ENCODE peak calls at places on chromosomes 1 and 21, in ten cellular contexts. K, Q, B, H, D, T, P, G, V and L are unnamed samples.

GRCh38 chr1:14561014-14561693 is 37.3 kb upstream of the KAZN start:
- DNase-seq in K (peak), Q (no peak), B (no peak), H (no peak), D (no peak), T (no peak), P (no peak), G (no peak), V (no peak), L (no peak)

GRCh38 chr1:43363283-43363934 is 4.4 kb downstream of the ELOVL1 start:
- DNase-seq in K (no peak), Q (no peak), B (no peak), H (peak), D (no peak), T (no peak), P (no peak), G (no peak), V (no peak), L (no peak)

GRCh38 chr1:109792056-109792831 is 28.5 kb upstream of the EPS8L3 start:
- DNase-seq in K (peak), Q (peak), B (peak), H (no peak), D (peak), T (peak), P (peak), G (peak), V (peak), L (peak)

GRCh38 chr21:26110703-26111102 is 59.9 kb downstream of the APP start:
- DNase-seq in K (no peak), Q (no peak), B (no peak), H (no peak), D (no peak), T (no peak), P (no peak), G (no peak), V (peak), L (no peak)

GRCh38 chr1:41866285-41866684 is 52.4 kb downstream of the HIVEP3 start:
- DNase-seq in K (no peak), Q (no peak), B (no peak), H (no peak), D (no peak), T (no peak), P (no peak), G (no peak), V (no peak), L (no peak)

GRCh38 chr1:212488436-212489283 is 55.9 kb downstream of the NENF start:
- DNase-seq in K (peak), Q (peak), B (peak), H (peak), D (peak), T (peak), P (peak), G (peak), V (peak), L (peak)

GRCh38 chr1:171434717-171435346 is 50.5 kb upstream of the PRRC2C start:
- DNase-seq in K (peak), Q (no peak), B (peak), H (no peak), D (peak), T (peak), P (peak), G (no peak), V (peak), L (peak)

GRCh38 chr1:57683037-57683928 is 259.4 kb upstream of the DAB1 start:
- DNase-seq in K (no peak), Q (no peak), B (no peak), H (no peak), D (no peak), T (no peak), P (no peak), G (no peak), V (no peak), L (no peak)

GRCh38 chr1:205488074-205488723 is 16.3 kb upstream of the CDK18 start:
- DNase-seq in K (peak), Q (peak), B (peak), H (peak), D (peak), T (no peak), P (peak), G (peak), V (no peak), L (peak)

GRCh38 chr1:204685236-204686006 is at the start of gene LRRN2:
- DNase-seq in K (no peak), Q (no peak), B (no peak), H (no peak), D (peak), T (no peak), P (no peak), G (no peak), V (no peak), L (no peak)

GRCh38 chr1:30668546-30669327 is 54.6 kb downstream of the MATN1 start:
- DNase-seq in K (peak), Q (no peak), B (no peak), H (no peak), D (no peak), T (no peak), P (peak), G (no peak), V (no peak), L (no peak)

GRCh38 chr1:27638805-27639204 is 3.8 kb upstream of the FGR start:
- DNase-seq in K (no peak), Q (no peak), B (no peak), H (no peak), D (no peak), T (no peak), P (no peak), G (no peak), V (no peak), L (no peak)

GRCh38 chr1:24963099-24963872 is 33.2 kb upstream of the RUNX3 start:
- DNase-seq in K (no peak), Q (no peak), B (no peak), H (peak), D (no peak), T (no peak), P (no peak), G (no peak), V (no peak), L (no peak)
- H3K4me3 ChIP-seq in K (no peak), Q (no peak), B (no peak), H (peak), D (no peak), T (no peak), P (no peak), G (no peak), V (no peak), L (no peak)

GRCh38 chr1:224519874-224520273 is 85.3 kb upstream of the WDR26 start:
- DNase-seq in K (peak), Q (no peak), B (no peak), H (no peak), D (no peak), T (no peak), P (no peak), G (no peak), V (no peak), L (no peak)

GRCh38 chr1:224520808-224521207 is 86.2 kb upstream of the WDR26 start:
- DNase-seq in K (no peak), Q (no peak), B (no peak), H (no peak), D (no peak), T (no peak), P (no peak), G (no peak), V (no peak), L (no peak)

GRCh38 chr1:224524679-224525078 is 90.1 kb upstream of the WDR26 start:
- DNase-seq in K (peak), Q (no peak), B (peak), H (no peak), D (no peak), T (no peak), P (peak), G (no peak), V (no peak), L (peak)

GRCh38 chr1:224523676-224524075 is 89.1 kb upstream of the WDR26 start:
- DNase-seq in K (no peak), Q (no peak), B (no peak), H (no peak), D (no peak), T (no peak), P (no peak), G (no peak), V (no peak), L (no peak)

GRCh38 chr1:224521904-224522734 is 87.5 kb upstream of the WDR26 start:
- DNase-seq in K (no peak), Q (no peak), B (no peak), H (no peak), D (no peak), T (no peak), P (no peak), G (no peak), V (no peak), L (no peak)
- TF ChIP-seq CTCF in K (peak), Q (no peak), B (peak), H (no peak), D (no peak), T (peak), P (peak), G (no peak), V (no peak), L (peak)

DNA sequence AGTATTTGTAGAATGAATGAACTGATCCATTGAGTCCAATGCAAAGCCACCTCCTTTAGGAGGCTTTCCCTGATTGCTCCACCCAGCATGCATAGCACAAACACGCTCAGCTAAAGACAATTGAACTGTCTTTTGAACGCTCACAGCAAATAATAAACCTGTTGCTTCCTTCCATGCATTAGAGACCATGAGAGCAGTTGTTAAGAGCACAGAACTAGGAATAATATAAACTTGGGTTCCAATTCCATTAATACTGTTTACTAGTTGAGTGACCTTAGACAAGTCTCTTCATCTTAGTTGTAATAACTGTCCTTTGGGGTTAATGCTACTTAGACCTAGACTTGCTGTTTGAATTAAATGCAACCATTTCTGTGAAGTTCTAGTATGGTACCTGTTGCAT is 5.9 kb upstream of the MEF2D start:
- DNase-seq in K (no peak), Q (no peak), B (no peak), H (no peak), D (no peak), T (no peak), P (no peak), G (no peak), V (no peak), L (no peak)
- H3K4me3 ChIP-seq in K (no peak), Q (no peak), B (no peak), H (peak), D (no peak), T (no peak), P (no peak), G (no peak), V (no peak), L (no peak)

GRCh38 chr1:26161408-26162219 is 2.7 kb downstream of the FAM110D start:
- DNase-seq in K (peak), Q (peak), B (no peak), H (no peak), D (peak), T (no peak), P (peak), G (no peak), V (no peak), L (peak)
- TF ChIP-seq CTCF in K (no peak), Q (no peak), B (no peak), H (peak), D (peak), T (peak), P (no peak), G (no peak), V (no peak), L (no peak)

GRCh38 chr1:228734881-228735801 is at the start of gene RHOU:
- DNase-seq in K (peak), Q (peak), B (no peak), H (no peak), D (peak), T (no peak), P (peak), G (peak), V (no peak), L (peak)

GRCh38 chr1:228737613-228738012 is 2.3 kb downstream of the RHOU start:
- DNase-seq in K (no peak), Q (no peak), B (no peak), H (no peak), D (no peak), T (no peak), P (peak), G (no peak), V (no peak), L (no peak)

GRCh38 chr1:228739826-228740225 is 4.5 kb downstream of the RHOU start:
- DNase-seq in K (no peak), Q (no peak), B (no peak), H (no peak), D (no peak), T (no peak), P (no peak), G (no peak), V (no peak), L (no peak)

GRCh38 chr1:228735871-228736586 is 750 bp downstream of the RHOU start:
- DNase-seq in K (peak), Q (peak), B (no peak), H (no peak), D (peak), T (no peak), P (peak), G (peak), V (no peak), L (peak)

GRCh38 chr1:228736844-228737415 is 1.7 kb downstream of the RHOU start:
- DNase-seq in K (no peak), Q (no peak), B (no peak), H (no peak), D (no peak), T (no peak), P (no peak), G (no peak), V (no peak), L (no peak)
- H3K4me3 ChIP-seq in K (peak), Q (peak), B (no peak), H (no peak), D (peak), T (peak), P (peak), G (no peak), V (no peak), L (no peak)

DNA sequence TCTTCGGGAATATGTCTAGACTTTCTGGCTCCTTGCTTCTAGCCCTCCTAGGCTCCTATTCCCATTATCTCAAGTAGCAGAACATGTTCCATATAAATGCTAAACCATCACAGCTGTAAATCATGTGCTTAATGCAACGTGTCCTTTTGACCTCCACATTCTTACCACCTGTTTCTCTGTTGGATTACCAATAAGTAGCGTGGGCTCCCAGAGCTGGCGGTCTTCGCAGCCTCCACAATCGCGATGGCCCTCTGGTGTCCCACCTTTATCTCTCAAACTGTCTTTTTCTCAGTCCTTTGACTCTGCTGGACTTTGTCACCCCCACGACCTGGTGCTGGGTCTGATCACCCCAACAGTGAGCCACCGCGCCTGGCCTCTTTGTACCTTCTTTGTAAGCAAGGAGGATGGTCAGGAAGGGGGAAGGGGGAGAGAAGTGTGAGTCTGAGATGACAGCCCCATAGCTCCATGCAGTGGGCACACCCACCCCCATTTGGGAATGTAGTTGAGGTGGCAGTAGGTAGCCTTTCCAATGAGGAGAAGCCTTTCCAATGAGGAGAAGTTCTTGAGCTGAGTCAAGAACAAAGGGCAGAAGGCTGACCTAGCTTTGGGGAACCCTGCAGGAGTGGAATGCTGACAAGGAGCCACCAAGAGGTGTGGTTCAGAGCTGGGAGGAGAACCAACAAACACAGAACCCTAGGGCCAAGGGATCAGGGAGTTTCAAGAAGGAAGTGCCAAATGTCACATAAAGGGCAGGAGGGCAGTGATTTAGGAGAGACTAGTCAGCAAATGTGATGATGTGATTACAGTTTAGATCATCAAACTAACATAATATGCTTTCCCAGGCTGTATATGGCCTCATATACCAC is 14.2 kb downstream of the TRAF5 start:
- DNase-seq in K (no peak), Q (no peak), B (no peak), H (no peak), D (no peak), T (no peak), P (no peak), G (no peak), V (no peak), L (no peak)
- TF ChIP-seq CTCF in K (no peak), Q (no peak), B (no peak), H (no peak), D (no peak), T (no peak), P (no peak), G (no peak), V (no peak), L (no peak)

GRCh38 chr1:214551436-214552173 is at the start of gene PTPN14:
- DNase-seq in K (peak), Q (peak), B (peak), H (no peak), D (peak), T (peak), P (peak), G (peak), V (peak), L (peak)

GRCh38 chr1:214551052-214551435 is 358 bp downstream of the PTPN14 start:
- DNase-seq in K (no peak), Q (peak), B (no peak), H (no peak), D (peak), T (no peak), P (no peak), G (peak), V (no peak), L (no peak)

GRCh38 chr1:214549604-214550338 is 1.6 kb downstream of the PTPN14 start:
- DNase-seq in K (peak), Q (no peak), B (peak), H (no peak), D (peak), T (no peak), P (peak), G (no peak), V (no peak), L (peak)

GRCh38 chr1:214548988-214549387 is 2.4 kb downstream of the PTPN14 start:
- DNase-seq in K (no peak), Q (peak), B (peak), H (no peak), D (no peak), T (no peak), P (peak), G (no peak), V (no peak), L (peak)

DNA sequence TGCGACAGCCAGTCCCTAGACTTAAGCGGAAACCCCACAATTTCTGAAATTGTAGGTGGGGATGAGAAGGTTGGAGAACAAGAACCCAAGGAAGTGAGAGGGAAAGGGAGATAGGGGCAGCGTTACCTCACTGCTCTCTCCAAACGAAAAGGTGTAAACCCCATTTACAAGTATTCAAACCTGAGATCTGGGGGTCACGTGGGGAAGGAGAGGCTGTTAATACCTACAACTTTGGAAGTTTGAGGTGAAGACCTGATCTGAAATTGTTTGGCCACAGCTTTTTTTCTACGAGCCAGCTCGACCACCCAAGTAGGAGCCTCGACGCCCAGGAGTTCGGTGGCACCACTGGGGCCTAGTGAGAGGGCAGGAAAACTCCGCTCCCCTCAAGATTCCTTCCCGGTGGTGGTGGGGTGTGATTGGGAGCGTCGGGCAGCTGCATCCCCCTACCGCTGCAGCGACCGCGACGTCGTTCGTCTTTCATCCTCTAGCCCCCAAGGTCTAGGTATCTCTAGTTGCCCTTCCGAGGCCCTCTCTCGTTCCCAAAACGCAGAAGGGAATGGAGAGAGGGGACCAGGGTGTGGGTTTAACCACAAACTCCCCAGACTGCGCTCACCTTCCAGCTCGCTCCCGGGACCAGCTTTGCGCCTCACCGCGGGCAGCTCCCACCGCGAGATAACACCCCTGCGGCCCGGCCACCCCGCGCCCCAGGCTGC is 907 bp downstream of the PTPN14 start:
- DNase-seq in K (no peak), Q (no peak), B (no peak), H (no peak), D (peak), T (no peak), P (no peak), G (no peak), V (no peak), L (peak)
- H3K4me3 ChIP-seq in K (peak), Q (peak), B (peak), H (no peak), D (peak), T (peak), P (peak), G (peak), V (peak), L (peak)